ENCODE peak calls at places on chromosomes 2 and 18, in ten cellular contexts. C, G, E, O, V, I, H, N, D and K are unnamed samples.

GRCh38 chr2:8333177-8333831 is 348.6 kb upstream of the ID2 start:
- DNase-seq in C (no peak), G (no peak), E (no peak), O (no peak), V (no peak), I (no peak), H (no peak), N (no peak), D (no peak), K (no peak)

GRCh38 chr2:43525506-43525905 is 70.3 kb downstream of the THADA start:
- DNase-seq in C (no peak), G (no peak), E (no peak), O (no peak), V (no peak), I (no peak), H (no peak), N (no peak), D (no peak), K (no peak)

GRCh38 chr18:69747388-69747787 is 200.3 kb downstream of the CD226 start:
- DNase-seq in C (no peak), G (no peak), E (no peak), O (no peak), V (no peak), I (no peak), H (no peak), N (no peak), D (no peak), K (no peak)

GRCh38 chr2:156673271-156673615 is 237.1 kb downstream of the GPD2 start:
- DNase-seq in C (no peak), G (no peak), E (no peak), O (no peak), V (no peak), I (no peak), H (no peak), N (no peak), D (no peak), K (no peak)

GRCh38 chr2:74379851-74380789 is at the start of gene DCTN1:
- DNase-seq in C (no peak), G (no peak), E (peak), O (no peak), V (peak), I (peak), H (peak), N (peak), D (peak), K (peak)

GRCh38 chr18:12861637-12862036 is 22.4 kb downstream of the PTPN2 start:
- DNase-seq in C (no peak), G (no peak), E (no peak), O (no peak), V (no peak), I (no peak), H (no peak), N (no peak), D (no peak), K (no peak)

GRCh38 chr2:15557947-15558346 is 3.2 kb downstream of the NBAS start:
- DNase-seq in C (no peak), G (no peak), E (no peak), O (no peak), V (no peak), I (no peak), H (no peak), N (no peak), D (no peak), K (no peak)

GRCh38 chr18:40849856-40850255 is 1105.2 kb upstream of the PIK3C3 start:
- DNase-seq in C (no peak), G (no peak), E (no peak), O (no peak), V (no peak), I (no peak), H (no peak), N (no peak), D (no peak), K (no peak)

GRCh38 chr18:63317982-63318881 is 1.3 kb downstream of the BCL2 start:
- DNase-seq in C (peak), G (no peak), E (no peak), O (peak), V (peak), I (no peak), H (no peak), N (peak), D (peak), K (peak)

GRCh38 chr18:26746284-26747130 is 119.0 kb downstream of the AQP4 start:
- DNase-seq in C (no peak), G (no peak), E (no peak), O (no peak), V (peak), I (no peak), H (peak), N (no peak), D (no peak), K (no peak)

GRCh38 chr2:217976301-217976700 is 26.5 kb downstream of the TNS1 start:
- DNase-seq in C (peak), G (no peak), E (no peak), O (no peak), V (no peak), I (no peak), H (no peak), N (no peak), D (no peak), K (no peak)

GRCh38 chr2:38213619-38214018 is 137.7 kb upstream of the CYP1B1 start:
- DNase-seq in C (no peak), G (no peak), E (no peak), O (no peak), V (no peak), I (no peak), H (peak), N (no peak), D (no peak), K (no peak)

GRCh38 chr2:190180313-190181065 is 118.0 kb upstream of the MSTN start:
- DNase-seq in C (peak), G (peak), E (peak), O (peak), V (peak), I (no peak), H (no peak), N (peak), D (peak), K (peak)

GRCh38 chr18:48899558-48900174 is 51.1 kb downstream of the SMAD7 start:
- DNase-seq in C (no peak), G (no peak), E (no peak), O (no peak), V (no peak), I (no peak), H (no peak), N (no peak), D (no peak), K (no peak)
- TF ChIP-seq CTCF in C (no peak), G (no peak), E (no peak), O (no peak), V (no peak), I (no peak), H (no peak), N (no peak), D (no peak), K (no peak)

GRCh38 chr2:187138240-187138639 is 289.3 kb upstream of the ZSWIM2 start:
- DNase-seq in C (no peak), G (peak), E (no peak), O (no peak), V (no peak), I (peak), H (peak), N (peak), D (peak), K (peak)
- TF ChIP-seq CTCF in C (no peak), G (peak), E (peak), O (peak), V (no peak), I (peak), H (peak), N (peak), D (peak), K (peak)

DNA sequence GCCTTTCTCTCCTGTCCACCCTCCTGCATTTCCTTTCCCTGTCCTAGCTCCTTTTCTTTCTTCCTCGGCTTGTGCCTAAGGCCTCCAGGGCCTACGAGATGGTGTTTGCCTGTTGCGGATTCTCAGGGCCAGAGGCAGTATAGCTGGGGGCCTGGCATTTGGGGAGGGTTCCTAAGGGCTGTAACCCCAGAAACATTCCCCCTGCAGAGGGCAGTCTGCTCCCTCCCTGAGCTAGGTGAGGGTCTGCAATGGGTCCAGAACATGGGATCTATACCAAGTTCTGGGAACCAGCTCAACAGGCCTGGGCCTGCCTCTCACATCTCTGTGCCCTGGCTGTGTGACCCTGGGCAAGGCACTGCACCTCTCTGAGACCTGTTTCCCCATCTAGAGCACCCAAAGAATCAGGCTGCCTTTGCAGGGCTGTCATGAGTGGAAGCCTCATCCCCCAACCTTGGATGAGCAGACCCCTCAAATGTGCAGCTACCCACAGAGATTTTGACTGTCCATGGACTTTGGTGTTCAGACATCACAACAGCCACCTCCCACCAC is 97.5 kb downstream of the GLI2 start:
- DNase-seq in C (peak), G (no peak), E (no peak), O (no peak), V (no peak), I (no peak), H (no peak), N (no peak), D (no peak), K (no peak)
- TF ChIP-seq CTCF in C (no peak), G (no peak), E (no peak), O (no peak), V (no peak), I (peak), H (no peak), N (no peak), D (no peak), K (peak)

GRCh38 chr2:172231508-172231907 is 128.8 kb upstream of the DLX2 start:
- DNase-seq in C (no peak), G (no peak), E (no peak), O (no peak), V (peak), I (no peak), H (no peak), N (no peak), D (no peak), K (no peak)

GRCh38 chr2:172230783-172231446 is 128.2 kb upstream of the DLX2 start:
- DNase-seq in C (no peak), G (no peak), E (no peak), O (no peak), V (peak), I (no peak), H (no peak), N (no peak), D (no peak), K (no peak)

GRCh38 chr2:172232638-172233253 is 130.0 kb upstream of the DLX2 start:
- DNase-seq in C (no peak), G (no peak), E (no peak), O (no peak), V (no peak), I (no peak), H (no peak), N (no peak), D (no peak), K (no peak)

GRCh38 chr2:172233947-172234715 is 131.4 kb upstream of the DLX2 start:
- DNase-seq in C (no peak), G (no peak), E (no peak), O (no peak), V (no peak), I (no peak), H (no peak), N (no peak), D (no peak), K (no peak)

GRCh38 chr2:172234716-172235661 is 132.3 kb upstream of the DLX2 start:
- DNase-seq in C (no peak), G (no peak), E (peak), O (peak), V (no peak), I (no peak), H (no peak), N (no peak), D (no peak), K (peak)
- TF ChIP-seq CTCF in C (no peak), G (no peak), E (no peak), O (no peak), V (no peak), I (no peak), H (no peak), N (no peak), D (no peak), K (peak)

GRCh38 chr2:121902616-121903015 is 147.2 kb downstream of the TSN start:
- DNase-seq in C (no peak), G (no peak), E (no peak), O (no peak), V (no peak), I (no peak), H (no peak), N (no peak), D (no peak), K (no peak)
- TF ChIP-seq CTCF in C (no peak), G (no peak), E (no peak), O (no peak), V (no peak), I (no peak), H (peak), N (no peak), D (no peak), K (no peak)

DNA sequence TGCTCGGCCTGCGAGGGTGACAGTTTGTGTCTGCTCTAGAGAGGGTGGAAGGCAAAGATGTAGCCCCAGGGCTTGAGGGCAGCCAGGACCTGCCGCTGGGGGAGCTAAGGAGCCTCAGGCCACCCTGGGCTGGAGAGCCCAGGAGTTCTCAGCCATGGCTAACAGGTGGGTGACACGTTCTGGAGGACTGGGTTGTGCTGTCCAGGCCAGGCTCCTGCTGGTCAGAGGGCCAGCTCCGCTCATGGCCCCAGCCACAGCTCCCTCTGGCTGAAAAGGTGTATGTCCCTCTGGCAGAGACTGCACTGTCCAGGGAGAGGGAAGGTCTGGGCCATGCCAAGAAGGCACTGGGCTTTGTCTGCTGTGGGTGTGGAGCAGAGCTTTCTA is 19.2 kb downstream of the TMEM185B start:
- DNase-seq in C (no peak), G (no peak), E (no peak), O (no peak), V (no peak), I (no peak), H (no peak), N (no peak), D (no peak), K (no peak)
- TF ChIP-seq CTCF in C (no peak), G (no peak), E (no peak), O (peak), V (no peak), I (peak), H (no peak), N (no peak), D (no peak), K (no peak)